ENCODE peak calls at places on chromosomes 1 and 21, in ten cellular contexts. One of them, this sample, is unnamed.

GRCh38 chr21:45138199-45139002 is 64.0 kb downstream of the ADARB1 start:
- DNase-seq in suprapubic skin: peak; percentile 91
- DNase-seq in H1: peak; percentile 39
- DNase-seq in endothelial cell of umbilical vein: peak; percentile 57
- DNase-seq in prostate gland: no peak
- DNase-seq in stomach: peak; percentile 72
- DNase-seq in GM12891: peak; percentile 35
- DNase-seq in GM12892: peak; percentile 36
- DNase-seq in HepG2: peak; percentile 59
- DNase-seq in spleen: peak; percentile 90
- DNase-seq in this sample: no peak

GRCh38 chr1:59765036-59765730 is 49.6 kb upstream of the HOOK1 start:
- DNase-seq in GM12891: no peak
- DNase-seq in endothelial cell of umbilical vein: no peak
- DNase-seq in prostate gland: peak; percentile 40
- DNase-seq in suprapubic skin: no peak
- DNase-seq in spleen: no peak
- DNase-seq in stomach: no peak
- DNase-seq in H1: no peak
- DNase-seq in HepG2: no peak
- DNase-seq in GM12892: no peak
- DNase-seq in this sample: no peak

GRCh38 chr1:21299007-21299406 is 8.7 kb upstream of the ECE1 start:
- DNase-seq in prostate gland: no peak
- DNase-seq in GM12891: no peak
- DNase-seq in HepG2: no peak
- DNase-seq in GM12892: no peak
- DNase-seq in H1: no peak
- DNase-seq in spleen: no peak
- DNase-seq in endothelial cell of umbilical vein: no peak
- DNase-seq in suprapubic skin: no peak
- DNase-seq in stomach: no peak
- DNase-seq in this sample: no peak

GRCh38 chr21:45977396-45977795 is 4.2 kb upstream of the COL6A1 start:
- DNase-seq in endothelial cell of umbilical vein: no peak
- DNase-seq in GM12891: no peak
- DNase-seq in HepG2: no peak
- DNase-seq in H1: no peak
- DNase-seq in spleen: peak; percentile 70
- DNase-seq in suprapubic skin: no peak
- DNase-seq in prostate gland: no peak
- DNase-seq in GM12892: no peak
- DNase-seq in stomach: peak; percentile 23
- DNase-seq in this sample: no peak

GRCh38 chr1:91830242-91831131 is 55.5 kb downstream of the TGFBR3 start:
- DNase-seq in GM12891: no peak
- DNase-seq in prostate gland: no peak
- DNase-seq in GM12892: no peak
- DNase-seq in stomach: no peak
- DNase-seq in H1: no peak
- DNase-seq in suprapubic skin: no peak
- DNase-seq in endothelial cell of umbilical vein: peak; percentile 95
- DNase-seq in spleen: no peak
- DNase-seq in HepG2: peak; percentile 84
- DNase-seq in this sample: no peak

GRCh38 chr21:17688912-17689874 is 76.5 kb upstream of the BTG3 start:
- DNase-seq in HepG2: peak; percentile 33
- DNase-seq in suprapubic skin: no peak
- DNase-seq in stomach: peak; percentile 51
- DNase-seq in GM12891: no peak
- DNase-seq in H1: no peak
- DNase-seq in endothelial cell of umbilical vein: no peak
- DNase-seq in prostate gland: peak; percentile 49
- DNase-seq in spleen: peak; percentile 78
- DNase-seq in GM12892: no peak
- DNase-seq in this sample: no peak

GRCh38 chr1:41866285-41866684 is 52.4 kb downstream of the HIVEP3 start:
- DNase-seq in spleen: no peak
- DNase-seq in GM12892: no peak
- DNase-seq in prostate gland: no peak
- DNase-seq in HepG2: no peak
- DNase-seq in GM12891: no peak
- DNase-seq in H1: no peak
- DNase-seq in stomach: no peak
- DNase-seq in suprapubic skin: no peak
- DNase-seq in endothelial cell of umbilical vein: no peak
- DNase-seq in this sample: no peak

GRCh38 chr1:221429262-221429661 is 312.6 kb downstream of the DUSP10 start:
- DNase-seq in HepG2: no peak
- DNase-seq in spleen: no peak
- DNase-seq in GM12891: no peak
- DNase-seq in prostate gland: no peak
- DNase-seq in GM12892: no peak
- DNase-seq in endothelial cell of umbilical vein: no peak
- DNase-seq in H1: no peak
- DNase-seq in suprapubic skin: no peak
- DNase-seq in stomach: no peak
- DNase-seq in this sample: no peak

GRCh38 chr1:35737111-35737510 is 18.4 kb upstream of the C1orf216 start:
- DNase-seq in prostate gland: no peak
- DNase-seq in endothelial cell of umbilical vein: no peak
- DNase-seq in GM12892: no peak
- DNase-seq in stomach: no peak
- DNase-seq in GM12891: no peak
- DNase-seq in suprapubic skin: no peak
- DNase-seq in HepG2: no peak
- DNase-seq in H1: no peak
- DNase-seq in spleen: no peak
- DNase-seq in this sample: no peak

GRCh38 chr1:93328809-93329477 is 16.8 kb upstream of the DR1 start:
- DNase-seq in stomach: no peak
- DNase-seq in prostate gland: no peak
- DNase-seq in GM12891: no peak
- DNase-seq in H1: no peak
- DNase-seq in spleen: no peak
- DNase-seq in suprapubic skin: no peak
- DNase-seq in GM12892: no peak
- DNase-seq in HepG2: no peak
- DNase-seq in endothelial cell of umbilical vein: no peak
- DNase-seq in this sample: no peak

GRCh38 chr1:241828576-241828975 is 19.4 kb upstream of the EXO1 start:
- DNase-seq in H1: no peak
- DNase-seq in spleen: no peak
- DNase-seq in stomach: no peak
- DNase-seq in HepG2: no peak
- DNase-seq in endothelial cell of umbilical vein: no peak
- DNase-seq in suprapubic skin: no peak
- DNase-seq in GM12891: no peak
- DNase-seq in GM12892: no peak
- DNase-seq in prostate gland: no peak
- DNase-seq in this sample: no peak

DNA sequence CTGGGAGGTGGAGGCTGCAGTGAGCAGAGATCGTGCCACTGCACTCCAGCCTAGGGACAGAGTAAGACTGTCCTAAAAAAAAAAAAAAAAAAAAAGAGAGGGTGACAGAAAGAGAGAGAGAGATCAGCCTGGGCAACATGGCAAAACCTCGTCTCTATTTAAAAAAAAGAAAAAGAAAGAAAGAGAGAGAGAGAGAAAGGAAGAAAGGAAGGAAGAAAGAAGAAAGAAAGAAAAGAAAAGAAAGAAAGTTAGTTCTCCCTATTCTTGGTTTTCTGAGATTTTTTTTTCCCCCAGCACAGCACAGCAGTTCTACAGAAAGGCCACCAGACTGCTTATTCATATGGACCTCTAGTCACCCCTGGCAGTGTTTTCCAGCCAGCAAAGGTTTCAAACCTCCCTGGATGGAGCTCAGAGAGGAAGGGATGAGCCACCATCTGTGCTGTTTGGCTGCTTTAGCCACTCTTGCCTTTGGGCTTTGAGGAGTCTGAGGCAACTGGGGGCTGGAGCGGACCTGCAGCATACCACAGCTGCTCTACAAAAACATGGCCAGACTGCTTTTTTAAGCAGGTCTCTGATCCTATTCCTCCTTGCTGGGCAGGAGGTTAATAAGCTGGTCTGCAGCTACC is 10.6 kb downstream of the S100A6 start:
- DNase-seq in suprapubic skin: no peak
- DNase-seq in endothelial cell of umbilical vein: peak; percentile 21
- DNase-seq in H1: no peak
- DNase-seq in GM12892: no peak
- DNase-seq in stomach: no peak
- DNase-seq in GM12891: no peak
- DNase-seq in HepG2: no peak
- DNase-seq in spleen: peak; percentile 29
- DNase-seq in prostate gland: no peak
- DNase-seq in this sample: no peak
- TF ChIP-seq POLR2A in suprapubic skin: no peak
- TF ChIP-seq POLR2A in endothelial cell of umbilical vein: no peak
- TF ChIP-seq POLR2A in H1: no peak
- TF ChIP-seq POLR2A in GM12892: no peak
- TF ChIP-seq POLR2A in stomach: no peak
- TF ChIP-seq POLR2A in GM12891: no peak
- TF ChIP-seq POLR2A in HepG2: no peak
- TF ChIP-seq POLR2A in spleen: no peak
- TF ChIP-seq POLR2A in prostate gland: no peak
- TF ChIP-seq POLR2A in this sample: no peak

DNA sequence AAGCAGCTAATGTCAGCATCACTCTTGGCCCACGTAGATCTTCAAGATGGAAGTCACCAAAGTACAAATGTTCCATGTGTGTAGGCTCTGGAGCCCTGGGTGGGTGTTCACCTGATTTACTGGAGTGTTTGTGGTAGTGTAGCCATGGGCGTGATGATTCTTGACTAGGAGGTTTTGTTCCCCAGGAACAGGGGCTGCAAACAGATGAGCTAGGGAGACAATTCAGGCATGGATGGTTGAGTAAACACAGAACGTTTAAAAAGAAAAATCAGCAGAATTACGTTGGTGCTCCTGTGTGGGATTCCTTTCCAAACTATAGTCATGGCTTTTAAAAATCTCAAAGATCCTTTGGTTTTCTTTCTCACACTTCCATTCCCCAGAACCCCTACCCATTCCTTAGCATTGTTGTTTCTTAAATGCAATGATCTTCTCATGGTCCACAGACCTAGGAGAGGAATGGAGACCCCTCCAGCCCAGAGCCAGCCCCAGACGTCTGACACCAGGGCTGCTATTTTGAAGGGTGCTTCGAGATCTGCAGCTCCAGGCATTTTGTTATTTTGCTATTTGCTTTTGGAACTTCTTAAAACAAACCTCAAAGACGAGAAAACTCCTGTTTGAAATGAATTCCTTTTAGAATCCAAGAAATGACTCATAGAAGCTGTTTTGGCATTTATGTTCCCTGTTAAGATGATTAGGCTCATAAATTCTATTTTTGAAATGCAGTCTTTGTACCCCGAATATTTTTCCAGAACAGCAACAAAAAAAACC is 115.1 kb downstream of the ETS2 start:
- DNase-seq in suprapubic skin: no peak
- DNase-seq in prostate gland: no peak
- DNase-seq in spleen: no peak
- DNase-seq in GM12892: no peak
- DNase-seq in H1: no peak
- DNase-seq in stomach: no peak
- DNase-seq in GM12891: no peak
- DNase-seq in HepG2: no peak
- DNase-seq in endothelial cell of umbilical vein: no peak
- DNase-seq in this sample: no peak
- TF ChIP-seq POLR2AphosphoS5 in suprapubic skin: no peak
- TF ChIP-seq POLR2AphosphoS5 in prostate gland: peak; percentile 80
- TF ChIP-seq POLR2AphosphoS5 in spleen: no peak
- TF ChIP-seq POLR2AphosphoS5 in GM12892: no peak
- TF ChIP-seq POLR2AphosphoS5 in H1: no peak
- TF ChIP-seq POLR2AphosphoS5 in stomach: no peak
- TF ChIP-seq POLR2AphosphoS5 in GM12891: no peak
- TF ChIP-seq POLR2AphosphoS5 in HepG2: no peak
- TF ChIP-seq POLR2AphosphoS5 in endothelial cell of umbilical vein: no peak
- TF ChIP-seq POLR2AphosphoS5 in this sample: peak; percentile 26

GRCh38 chr1:63569917-63570316 is 23.3 kb upstream of the PGM1 start:
- DNase-seq in endothelial cell of umbilical vein: no peak
- DNase-seq in H1: no peak
- DNase-seq in GM12892: no peak
- DNase-seq in HepG2: no peak
- DNase-seq in GM12891: no peak
- DNase-seq in stomach: no peak
- DNase-seq in suprapubic skin: no peak
- DNase-seq in spleen: no peak
- DNase-seq in prostate gland: no peak
- DNase-seq in this sample: no peak

GRCh38 chr1:63563745-63564144 is 29.5 kb upstream of the PGM1 start:
- DNase-seq in HepG2: no peak
- DNase-seq in H1: no peak
- DNase-seq in GM12892: no peak
- DNase-seq in suprapubic skin: no peak
- DNase-seq in prostate gland: no peak
- DNase-seq in endothelial cell of umbilical vein: no peak
- DNase-seq in stomach: no peak
- DNase-seq in spleen: no peak
- DNase-seq in GM12891: no peak
- DNase-seq in this sample: no peak

DNA sequence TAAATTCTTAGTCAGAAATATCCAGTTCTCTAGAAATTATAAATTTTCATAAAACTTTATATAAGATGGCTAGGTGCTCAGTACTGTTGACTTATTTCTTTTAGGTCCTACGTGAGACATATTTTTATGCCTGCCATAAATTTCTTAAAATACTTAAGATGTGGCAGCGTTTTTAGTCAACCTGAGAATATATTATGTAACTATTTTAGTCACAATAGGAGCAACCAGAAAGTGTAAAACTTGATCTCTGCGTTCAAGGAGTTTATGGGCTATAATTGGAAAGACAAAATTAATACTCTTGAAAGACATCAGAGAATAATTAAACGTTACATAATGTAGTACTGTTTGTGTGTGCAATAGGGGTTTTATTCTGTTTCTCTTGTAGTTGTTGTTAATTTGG is 24.1 kb upstream of the PGM1 start:
- DNase-seq in endothelial cell of umbilical vein: no peak
- DNase-seq in H1: no peak
- DNase-seq in HepG2: no peak
- DNase-seq in GM12891: no peak
- DNase-seq in spleen: no peak
- DNase-seq in stomach: no peak
- DNase-seq in prostate gland: no peak
- DNase-seq in suprapubic skin: no peak
- DNase-seq in GM12892: no peak
- DNase-seq in this sample: no peak
- TF ChIP-seq POLR2A in endothelial cell of umbilical vein: no peak
- TF ChIP-seq POLR2A in H1: no peak
- TF ChIP-seq POLR2A in HepG2: no peak
- TF ChIP-seq POLR2A in GM12891: no peak
- TF ChIP-seq POLR2A in spleen: no peak
- TF ChIP-seq POLR2A in stomach: no peak
- TF ChIP-seq POLR2A in prostate gland: no peak
- TF ChIP-seq POLR2A in suprapubic skin: no peak
- TF ChIP-seq POLR2A in GM12892: no peak
- TF ChIP-seq POLR2A in this sample: no peak

DNA sequence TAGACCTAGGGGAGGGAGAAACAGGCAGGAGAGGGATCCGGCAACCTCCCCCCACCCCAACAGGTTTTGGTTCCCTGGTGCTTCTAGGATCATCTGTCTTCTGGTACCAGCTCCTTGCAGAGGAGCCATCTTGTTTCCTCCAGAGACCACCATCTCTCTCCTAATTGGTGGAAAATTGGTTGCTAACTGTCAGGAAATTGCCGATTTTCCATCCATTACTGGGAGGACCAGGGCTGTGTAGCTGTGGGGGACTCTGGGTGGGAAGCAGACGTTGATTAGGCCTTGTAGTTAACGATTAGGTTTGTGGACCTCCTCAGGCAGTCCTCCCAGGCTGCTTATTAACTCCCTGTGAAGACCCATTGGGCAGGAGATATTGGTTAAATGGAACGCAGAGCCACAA is 61.0 kb upstream of the TRABD2B start:
- DNase-seq in endothelial cell of umbilical vein: no peak
- DNase-seq in spleen: no peak
- DNase-seq in suprapubic skin: no peak
- DNase-seq in HepG2: no peak
- DNase-seq in stomach: no peak
- DNase-seq in prostate gland: no peak
- DNase-seq in GM12892: no peak
- DNase-seq in H1: no peak
- DNase-seq in GM12891: no peak
- DNase-seq in this sample: no peak
- TF ChIP-seq POLR2AphosphoS5 in endothelial cell of umbilical vein: no peak
- TF ChIP-seq POLR2AphosphoS5 in spleen: no peak
- TF ChIP-seq POLR2AphosphoS5 in suprapubic skin: no peak
- TF ChIP-seq POLR2AphosphoS5 in HepG2: no peak
- TF ChIP-seq POLR2AphosphoS5 in stomach: no peak
- TF ChIP-seq POLR2AphosphoS5 in prostate gland: no peak
- TF ChIP-seq POLR2AphosphoS5 in GM12892: no peak
- TF ChIP-seq POLR2AphosphoS5 in H1: no peak
- TF ChIP-seq POLR2AphosphoS5 in GM12891: no peak
- TF ChIP-seq POLR2AphosphoS5 in this sample: no peak

This sample was measured in esophagus muscularis mucosa.